ENCODE peak calls at places on chromosome 3, in five cellular contexts. C is prostate gland, G is esophagus muscularis mucosa, Q is colonic mucosa, R is HL-60. K is an unnamed sample.

GRCh38 chr3:11438636-11439035 is 166.4 kb downstream of the ATG7 start:
- DNase-seq in C (no peak), G (peak), Q (no peak), R (no peak), K (no peak)

GRCh38 chr3:133851931-133852330 is 43.8 kb downstream of the RAB6B start:
- DNase-seq in C (no peak), G (no peak), Q (no peak), R (no peak), K (no peak)

GRCh38 chr3:58009749-58010535 is 1.7 kb downstream of the FLNB start:
- DNase-seq in C (peak), G (no peak), Q (peak), R (no peak), K (peak)

GRCh38 chr3:9231006-9231405 is 18.4 kb downstream of the SRGAP3 start:
- DNase-seq in C (no peak), G (no peak), Q (no peak), R (no peak), K (no peak)

GRCh38 chr3:134029256-134029733 is 430 bp downstream of the SLCO2A1 start:
- DNase-seq in C (no peak), G (no peak), Q (peak), R (no peak), K (peak)

GRCh38 chr3:25423780-25424179 is 4.3 kb upstream of the RARB start:
- DNase-seq in C (no peak), G (no peak), Q (no peak), R (no peak), K (no peak)

GRCh38 chr3:106376016-106376415 is 507.2 kb upstream of the CBLB start:
- DNase-seq in C (no peak), G (no peak), Q (no peak), R (no peak), K (no peak)

GRCh38 chr3:160368804-160369203 is 30.2 kb downstream of the IFT80 start:
- DNase-seq in C (no peak), G (no peak), Q (no peak), R (peak), K (no peak)

GRCh38 chr3:120497813-120498212 is 47.0 kb upstream of the FSTL1 start:
- DNase-seq in C (no peak), G (peak), Q (no peak), R (no peak), K (no peak)

GRCh38 chr3:24299801-24300626 is 194.6 kb downstream of the THRB start:
- DNase-seq in C (no peak), G (no peak), Q (no peak), R (no peak), K (peak)

GRCh38 chr3:58306662-58307286 is 454 bp downstream of the HTD2 start:
- DNase-seq in C (peak), G (no peak), Q (peak), R (peak), K (peak)

GRCh38 chr3:139311557-139311956 is 32.3 kb upstream of the MRPS22 start:
- DNase-seq in C (no peak), G (no peak), Q (no peak), R (no peak), K (no peak)

GRCh38 chr3:123489400-123490004 is 40.6 kb upstream of the ADCY5 start:
- DNase-seq in C (peak), G (no peak), Q (peak), R (peak), K (peak)

GRCh38 chr3:118618247-118619040 is 416.2 kb downstream of the IGSF11 start:
- DNase-seq in C (no peak), G (no peak), Q (no peak), R (no peak), K (no peak)

DNA sequence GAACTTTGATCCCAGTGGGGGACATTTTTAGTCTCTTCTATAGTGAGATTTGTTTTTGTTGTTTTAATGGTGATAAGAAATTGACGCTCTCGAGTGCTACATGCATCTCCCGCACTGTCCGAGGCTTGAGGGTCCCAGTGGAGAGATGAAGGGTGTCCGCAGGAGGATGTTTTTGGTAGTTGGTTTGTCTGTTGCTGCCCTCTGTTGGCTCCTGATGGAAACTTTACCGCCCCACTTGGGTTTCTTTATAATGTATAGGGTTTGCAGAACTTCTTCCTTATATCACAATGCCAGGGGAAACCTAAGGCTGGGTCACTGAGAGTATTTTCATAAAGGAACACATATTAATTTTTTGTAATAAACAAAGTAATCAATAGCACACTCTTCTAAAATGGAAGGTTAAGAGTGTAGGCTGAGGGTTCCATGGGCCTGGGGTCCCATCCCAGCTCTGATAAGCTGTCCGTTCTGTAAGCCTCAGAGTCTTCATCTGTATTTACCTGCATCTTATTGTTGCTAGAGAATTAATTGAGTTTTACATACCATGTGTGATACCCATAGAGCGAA is 185.3 kb upstream of the FEZF2 start:
- DNase-seq in C (no peak), G (peak), Q (no peak), R (peak), K (peak)
- TF ChIP-seq CTCF in C (no peak), G (peak), Q (peak), R (no peak), K (peak)

GRCh38 chr3:148931574-148931973 is 59.8 kb upstream of the GYG1 start:
- DNase-seq in C (no peak), G (no peak), Q (no peak), R (peak), K (no peak)
- TF ChIP-seq CTCF in C (no peak), G (no peak), Q (no peak), R (no peak), K (no peak)

GRCh38 chr3:186589115-186589514 is 18.6 kb downstream of the DNAJB11 start:
- DNase-seq in C (no peak), G (no peak), Q (no peak), R (no peak), K (peak)
- TF ChIP-seq CTCF in C (no peak), G (no peak), Q (peak), R (no peak), K (peak)

GRCh38 chr3:198080521-198081384 is 120.7 kb downstream of the LMLN start:
- DNase-seq in C (peak), G (no peak), Q (peak), R (peak), K (peak)

GRCh38 chr3:198081421-198081844 is 121.4 kb downstream of the LMLN start:
- DNase-seq in C (peak), G (no peak), Q (no peak), R (no peak), K (no peak)

GRCh38 chr3:198076722-198077308 is 116.8 kb downstream of the LMLN start:
- DNase-seq in C (no peak), G (no peak), Q (no peak), R (no peak), K (no peak)

GRCh38 chr3:198079771-198080520 is 119.9 kb downstream of the LMLN start:
- DNase-seq in C (peak), G (no peak), Q (peak), R (peak), K (peak)
- TF ChIP-seq CTCF in C (no peak), G (no peak), Q (no peak), R (no peak), K (no peak)

K was measured in Calu3.